ENCODE peak calls at places on chromosomes 1 and 21, in four cellular contexts. L is NCI-H69, B is T-helper 1 cell, A is progenitor cell of endocrine pancreas. V is an unnamed sample.
A peak's percentile ranks its signal among the peaks of the same experiment; 100 is the strongest.

GRCh38 chr21:32134441-32135159 is 144.2 kb downstream of the MIS18A start:
- DNase-seq in B (no peak), L (no peak), A (no peak), V (no peak)

GRCh38 chr1:116516631-116517030 is 54.2 kb downstream of the CD58 start:
- DNase-seq in L (no peak), A (no peak), B (no peak), V (no peak)

GRCh38 chr1:33015216-33015615 is 21.5 kb downstream of the AK2 start:
- DNase-seq in B (no peak), L (no peak), A (no peak), V (no peak)

GRCh38 chr1:203911806-203912205 is 50.4 kb downstream of the SNRPE start:
- DNase-seq in L (no peak), A (no peak), B (no peak), V (no peak)

GRCh38 chr1:150484861-150485260 is 2.4 kb upstream of the TARS2 start:
- DNase-seq in B (no peak), A (no peak), L (peak; percentile 61), V (peak; percentile 8)

GRCh38 chr1:152018537-152018936 is 18.3 kb downstream of the S100A11 start:
- DNase-seq in B (no peak), A (no peak), L (peak; percentile 38), V (no peak)

GRCh38 chr21:46559291-46559983 is 45.4 kb downstream of the S100B start:
- DNase-seq in A (no peak), B (peak; percentile 58), L (no peak), V (no peak)

GRCh38 chr1:112537451-112537850 is 28.7 kb downstream of the WNT2B start:
- DNase-seq in B (no peak), L (no peak), A (no peak), V (no peak)

GRCh38 chr1:180778782-180779398 is 133.8 kb upstream of the KIAA1614 start:
- DNase-seq in L (peak; percentile 70), B (no peak), A (no peak), V (peak; percentile 41)

GRCh38 chr21:36059823-36060158 is 535 bp downstream of the SETD4 start:
- DNase-seq in A (peak; percentile 37), L (no peak), B (no peak), V (peak; percentile 71)

GRCh38 chr1:156750932-156751723 is at the start of gene HDGF:
- DNase-seq in L (peak; percentile 81), B (peak; percentile 25), A (peak; percentile 52), V (peak; percentile 64)

GRCh38 chr1:181739214-181739613 is 255.9 kb downstream of the CACNA1E start:
- DNase-seq in B (no peak), A (no peak), L (no peak), V (no peak)

GRCh38 chr1:200294241-200294640 is 115.6 kb downstream of the ZNF281 start:
- DNase-seq in L (peak; percentile 29), B (no peak), A (no peak), V (no peak)

GRCh38 chr1:94819945-94820746 is at the start of gene SLC44A3:
- DNase-seq in L (peak; percentile 64), B (no peak), A (peak; percentile 59), V (peak; percentile 64)

GRCh38 chr1:155001438-155001687 is 1.2 kb upstream of the ZBTB7B start:
- DNase-seq in B (no peak), L (no peak), A (no peak), V (no peak)

GRCh38 chr1:63277195-63278192 is 44.9 kb upstream of the FOXD3 start:
- DNase-seq in B (no peak), A (no peak), L (peak; percentile 40), V (no peak)

GRCh38 chr1:176878750-176879536 is 285.6 kb downstream of the ASTN1 start:
- DNase-seq in A (no peak), L (no peak), B (no peak), V (no peak)

GRCh38 chr21:37292946-37293345 is 25.8 kb upstream of the VPS26C start:
- DNase-seq in B (no peak), L (no peak), A (no peak), V (no peak)

GRCh38 chr1:214281902-214282695 is 1.1 kb downstream of the SMYD2 start:
- DNase-seq in A (no peak), B (no peak), L (peak; percentile 85), V (peak; percentile 46)

GRCh38 chr21:25999935-26000582 is 170.5 kb downstream of the APP start:
- DNase-seq in A (no peak), B (no peak), L (no peak), V (no peak)

GRCh38 chr1:236440373-236440772 is 46.3 kb downstream of the EDARADD start:
- DNase-seq in B (no peak), L (no peak), A (no peak), V (no peak)

GRCh38 chr1:200053091-200053490 is 25.6 kb downstream of the NR5A2 start:
- DNase-seq in A (no peak), B (no peak), L (no peak), V (no peak)

GRCh38 chr21:25501996-25502665 is 105.2 kb downstream of the MRPL39 start:
- DNase-seq in B (no peak), A (no peak), L (no peak), V (no peak)

GRCh38 chr1:220281159-220281574 is 8.9 kb upstream of the RAB3GAP2 start:
- DNase-seq in L (peak; percentile 44), A (no peak), B (no peak), V (no peak)

GRCh38 chr21:41316641-41317392 is at the start of gene FAM3B:
- DNase-seq in A (peak; percentile 60), L (peak; percentile 16), B (no peak), V (peak; percentile 92)

GRCh38 chr1:201648066-201648910 is 109.4 kb downstream of the NAV1 start:
- DNase-seq in L (peak; percentile 94), B (no peak), A (peak; percentile 19), V (peak; percentile 84)

GRCh38 chr1:43648448-43648847 is 1.5 kb upstream of the KDM4A start:
- DNase-seq in B (no peak), L (no peak), A (no peak), V (no peak)

GRCh38 chr1:151680391-151680790 is 36.2 kb downstream of the CELF3 start:
- DNase-seq in L (no peak), A (no peak), B (no peak), V (no peak)

GRCh38 chr1:218123968-218124367 is 161.1 kb upstream of the RRP15 start:
- DNase-seq in A (no peak), B (no peak), L (peak; percentile 12), V (no peak)

GRCh38 chr1:43225168-43225567 is 44.6 kb upstream of the TMEM125 start:
- DNase-seq in B (no peak), A (no peak), L (no peak), V (no peak)

GRCh38 chr1:153548722-153549695 is at the start of gene S100A3:
- DNase-seq in A (no peak), L (peak; percentile 67), B (no peak), V (no peak)

GRCh38 chr1:175757381-175758015 is 14.1 kb upstream of the TNR start:
- DNase-seq in L (peak; percentile 34), B (no peak), A (peak; percentile 32), V (peak; percentile 43)

GRCh38 chr1:108708726-108709660 is 3.7 kb upstream of the FNDC7 start:
- DNase-seq in L (peak; percentile 14), A (no peak), B (peak; percentile 40), V (no peak)

GRCh38 chr1:27503961-27504587 is 14.1 kb upstream of the WASF2 start:
- DNase-seq in L (no peak), B (no peak), A (no peak), V (no peak)